ENCODE peak calls at places on chromosomes 2 and 18, in five cellular contexts. One of them, this sample, is unnamed. For H3K4me1, the result is how much of the 10 kb centered on the place peaks cover.

GRCh38 chr2:14255135-14255820 is 377.2 kb upstream of the LRATD1 start:
- DNase-seq in OCI-LY7: no peak
- DNase-seq in tibial artery: no peak
- DNase-seq in aorta: peak
- DNase-seq in HCT116: no peak
- DNase-seq in this sample: no peak

GRCh38 chr18:63102941-63103744 is 216.4 kb downstream of the BCL2 start:
- DNase-seq in tibial artery: no peak
- DNase-seq in aorta: no peak
- DNase-seq in OCI-LY7: no peak
- DNase-seq in HCT116: no peak
- DNase-seq in this sample: no peak

GRCh38 chr2:12675352-12675795 is 41.4 kb upstream of the TRIB2 start:
- DNase-seq in tibial artery: no peak
- DNase-seq in aorta: no peak
- DNase-seq in HCT116: no peak
- DNase-seq in OCI-LY7: no peak
- DNase-seq in this sample: peak

GRCh38 chr18:65936678-65937077 is 185.9 kb downstream of the CDH7 start:
- DNase-seq in tibial artery: no peak
- DNase-seq in HCT116: no peak
- DNase-seq in OCI-LY7: no peak
- DNase-seq in aorta: no peak
- DNase-seq in this sample: no peak

GRCh38 chr2:149428783-149429182 is 98.4 kb downstream of the LYPD6 start:
- DNase-seq in OCI-LY7: no peak
- DNase-seq in HCT116: no peak
- DNase-seq in aorta: no peak
- DNase-seq in tibial artery: no peak
- DNase-seq in this sample: no peak

GRCh38 chr2:222468338-222468737 is 44.0 kb downstream of the SGPP2 start:
- DNase-seq in HCT116: no peak
- DNase-seq in tibial artery: no peak
- DNase-seq in aorta: no peak
- DNase-seq in OCI-LY7: no peak
- DNase-seq in this sample: peak

GRCh38 chr2:220090050-220090449 is 462.6 kb downstream of the SLC4A3 start:
- DNase-seq in tibial artery: no peak
- DNase-seq in HCT116: no peak
- DNase-seq in OCI-LY7: no peak
- DNase-seq in aorta: no peak
- DNase-seq in this sample: no peak

GRCh38 chr2:158600155-158600802 is 143.5 kb downstream of the PKP4 start:
- DNase-seq in OCI-LY7: no peak
- DNase-seq in aorta: peak
- DNase-seq in tibial artery: peak
- DNase-seq in HCT116: no peak
- DNase-seq in this sample: no peak

GRCh38 chr18:42086288-42086687 is 131.3 kb downstream of the PIK3C3 start:
- DNase-seq in aorta: no peak
- DNase-seq in HCT116: no peak
- DNase-seq in OCI-LY7: no peak
- DNase-seq in tibial artery: no peak
- DNase-seq in this sample: no peak

GRCh38 chr2:46365913-46366674 is 68.9 kb downstream of the EPAS1 start:
- DNase-seq in aorta: no peak
- DNase-seq in tibial artery: no peak
- DNase-seq in HCT116: no peak
- DNase-seq in OCI-LY7: no peak
- DNase-seq in this sample: no peak

GRCh38 chr18:33128581-33128980 is 311.9 kb downstream of the CCDC178 start:
- DNase-seq in OCI-LY7: no peak
- DNase-seq in tibial artery: no peak
- DNase-seq in HCT116: no peak
- DNase-seq in aorta: no peak
- DNase-seq in this sample: no peak

GRCh38 chr2:72887836-72888437 is 729 bp downstream of the SPR start:
- DNase-seq in aorta: peak
- DNase-seq in tibial artery: peak
- DNase-seq in OCI-LY7: peak
- DNase-seq in HCT116: peak
- DNase-seq in this sample: peak

GRCh38 chr2:91477731-91478672 is 2786.5 kb downstream of the RPIA start:
- DNase-seq in aorta: peak
- DNase-seq in HCT116: no peak
- DNase-seq in OCI-LY7: peak
- DNase-seq in tibial artery: no peak
- DNase-seq in this sample: peak

DNA sequence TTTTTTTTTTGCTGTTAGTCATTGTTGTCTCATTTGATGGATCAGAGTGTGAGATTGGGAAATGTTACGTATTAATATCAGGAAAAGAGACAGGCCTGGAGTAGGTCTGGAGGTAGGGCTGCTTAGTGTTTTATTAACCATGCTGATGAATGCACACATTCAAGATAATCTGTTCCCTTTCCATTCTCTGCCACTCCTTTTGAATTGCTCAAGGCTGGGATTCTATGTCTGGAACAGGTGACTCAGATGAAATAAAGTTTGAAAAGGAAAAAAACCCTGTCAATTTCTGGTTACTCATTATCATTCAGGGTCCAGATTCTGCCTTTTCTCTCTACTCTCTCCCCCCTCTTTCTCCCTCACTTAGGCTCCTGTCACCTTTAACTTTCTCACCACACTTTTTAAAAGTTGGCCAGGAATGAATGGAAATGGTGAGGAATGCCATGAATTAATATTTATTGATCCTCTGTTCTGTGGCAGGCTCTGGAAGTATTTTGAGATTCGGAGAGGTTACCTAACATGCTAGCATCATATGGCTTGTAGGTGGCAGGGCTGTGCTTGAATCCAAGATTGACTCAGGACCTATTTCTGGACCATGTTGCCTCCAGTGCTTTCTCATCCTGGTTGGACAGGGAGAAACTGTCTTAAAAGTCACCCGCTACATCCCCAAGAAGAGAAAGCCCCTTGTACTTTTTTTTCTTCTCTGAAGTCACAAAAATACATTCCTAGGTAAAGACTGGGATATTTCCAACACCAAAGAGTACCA is 40.2 kb downstream of the MAP4K4 start:
- DNase-seq in tibial artery: no peak
- DNase-seq in OCI-LY7: no peak
- DNase-seq in aorta: no peak
- DNase-seq in HCT116: no peak
- DNase-seq in this sample: no peak
- H3K4me1 ChIP-seq in tibial artery: half or more
- H3K4me1 ChIP-seq in OCI-LY7: half or more
- H3K4me1 ChIP-seq in aorta: under half
- H3K4me1 ChIP-seq in HCT116: under half
- H3K4me1 ChIP-seq in this sample: under half

GRCh38 chr2:28626376-28626775 is 125.3 kb upstream of the PPP1CB start:
- DNase-seq in aorta: no peak
- DNase-seq in OCI-LY7: no peak
- DNase-seq in HCT116: no peak
- DNase-seq in tibial artery: no peak
- DNase-seq in this sample: no peak

GRCh38 chr2:28624798-28625701 is 126.6 kb upstream of the PPP1CB start:
- DNase-seq in OCI-LY7: no peak
- DNase-seq in aorta: peak
- DNase-seq in tibial artery: peak
- DNase-seq in HCT116: no peak
- DNase-seq in this sample: peak

GRCh38 chr2:28622101-28622499 is 126.2 kb downstream of the PLB1 start:
- DNase-seq in tibial artery: no peak
- DNase-seq in OCI-LY7: no peak
- DNase-seq in HCT116: no peak
- DNase-seq in aorta: no peak
- DNase-seq in this sample: peak

GRCh38 chr2:28623582-28624405 is 127.8 kb upstream of the PPP1CB start:
- DNase-seq in HCT116: no peak
- DNase-seq in tibial artery: no peak
- DNase-seq in aorta: no peak
- DNase-seq in OCI-LY7: no peak
- DNase-seq in this sample: no peak

GRCh38 chr2:28624436-28624797 is 127.2 kb upstream of the PPP1CB start:
- DNase-seq in HCT116: no peak
- DNase-seq in OCI-LY7: no peak
- DNase-seq in aorta: no peak
- DNase-seq in tibial artery: no peak
- DNase-seq in this sample: no peak
- H3K4me3 ChIP-seq in HCT116: no peak
- H3K4me3 ChIP-seq in OCI-LY7: no peak
- H3K4me3 ChIP-seq in aorta: no peak
- H3K4me3 ChIP-seq in tibial artery: peak
- H3K4me3 ChIP-seq in this sample: no peak

DNA sequence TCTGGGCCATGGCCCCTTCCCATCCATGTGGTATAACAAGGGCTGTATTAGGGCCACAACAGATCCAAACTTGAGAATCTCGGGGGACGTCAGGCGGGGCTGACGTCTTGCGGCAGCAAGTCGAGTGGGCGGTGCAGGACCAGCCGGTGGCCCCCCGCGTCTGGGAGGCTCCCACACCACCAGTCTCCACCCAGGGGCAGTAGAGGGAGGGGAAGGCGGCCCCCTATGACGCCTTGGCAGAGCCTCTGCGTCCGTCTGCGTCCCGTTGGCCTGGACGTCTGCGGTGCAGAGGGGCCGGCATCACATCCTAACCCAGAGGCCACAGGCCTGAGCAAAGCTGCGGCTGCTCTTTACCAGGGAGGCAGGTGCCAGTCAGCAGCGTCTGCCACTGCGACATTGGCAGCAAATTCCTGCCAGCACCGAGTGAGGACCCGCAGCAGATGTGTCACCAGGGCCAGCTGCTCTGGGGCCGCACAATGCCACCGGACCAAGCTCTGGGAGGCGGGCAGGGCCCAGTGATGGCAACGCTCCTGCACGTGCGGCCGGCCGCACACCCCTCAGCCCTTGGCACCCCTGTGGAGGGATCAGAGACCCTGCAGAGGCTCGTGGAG is 73.8 kb downstream of the KCNG2 start:
- DNase-seq in OCI-LY7: no peak
- DNase-seq in tibial artery: no peak
- DNase-seq in aorta: no peak
- DNase-seq in HCT116: no peak
- DNase-seq in this sample: no peak
- H3K27ac ChIP-seq in OCI-LY7: no peak
- H3K27ac ChIP-seq in tibial artery: no peak
- H3K27ac ChIP-seq in aorta: no peak
- H3K27ac ChIP-seq in HCT116: no peak
- H3K27ac ChIP-seq in this sample: no peak

GRCh38 chr2:66547113-66547512 is 112.2 kb downstream of the MEIS1 start:
- DNase-seq in HCT116: no peak
- DNase-seq in OCI-LY7: no peak
- DNase-seq in tibial artery: no peak
- DNase-seq in aorta: no peak
- DNase-seq in this sample: no peak
- H3K4me1 ChIP-seq in HCT116: under half
- H3K4me1 ChIP-seq in OCI-LY7: under half
- H3K4me1 ChIP-seq in tibial artery: under half
- H3K4me1 ChIP-seq in aorta: under half
- H3K4me1 ChIP-seq in this sample: under half

GRCh38 chr2:121532347-121532766 is 1.7 kb downstream of the RNU4ATAC start:
- DNase-seq in tibial artery: no peak
- DNase-seq in aorta: no peak
- DNase-seq in HCT116: no peak
- DNase-seq in OCI-LY7: no peak
- DNase-seq in this sample: no peak
- H3K4me3 ChIP-seq in tibial artery: no peak
- H3K4me3 ChIP-seq in aorta: no peak
- H3K4me3 ChIP-seq in HCT116: no peak
- H3K4me3 ChIP-seq in OCI-LY7: peak
- H3K4me3 ChIP-seq in this sample: no peak

GRCh38 chr2:194319222-194319992 is 1337.6 kb upstream of the SLC39A10 start:
- DNase-seq in OCI-LY7: peak
- DNase-seq in aorta: no peak
- DNase-seq in tibial artery: no peak
- DNase-seq in HCT116: peak
- DNase-seq in this sample: no peak
- H3K27ac ChIP-seq in OCI-LY7: no peak
- H3K27ac ChIP-seq in aorta: no peak
- H3K27ac ChIP-seq in tibial artery: no peak
- H3K27ac ChIP-seq in HCT116: no peak
- H3K27ac ChIP-seq in this sample: no peak

DNA sequence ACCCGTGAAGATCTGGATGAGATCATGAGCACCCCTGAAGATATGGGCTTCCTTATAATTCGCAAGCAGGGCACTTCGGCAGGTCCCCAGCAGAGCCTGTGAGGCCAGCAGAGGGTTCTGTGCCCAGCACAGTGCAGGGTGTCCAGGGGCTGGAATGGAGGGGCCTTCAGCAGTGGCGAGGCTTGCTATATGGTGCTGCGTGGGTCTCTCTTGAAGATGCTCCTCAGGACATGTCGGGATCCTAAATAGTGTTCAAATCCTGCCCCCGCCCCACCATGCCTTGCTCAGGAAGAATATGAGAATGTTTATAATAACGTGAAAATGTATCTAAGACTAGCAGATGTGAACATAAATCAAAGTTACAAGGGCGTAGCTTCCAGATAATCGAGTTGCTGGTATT is 60.3 kb upstream of the RBM44 start:
- DNase-seq in OCI-LY7: no peak
- DNase-seq in tibial artery: no peak
- DNase-seq in aorta: no peak
- DNase-seq in HCT116: no peak
- DNase-seq in this sample: no peak
- H3K4me1 ChIP-seq in OCI-LY7: under half
- H3K4me1 ChIP-seq in tibial artery: half or more
- H3K4me1 ChIP-seq in aorta: under half
- H3K4me1 ChIP-seq in HCT116: under half
- H3K4me1 ChIP-seq in this sample: half or more